ENCODE peak calls at places on chromosomes 3 and 15, in four cellular contexts. One of them, this sample, is unnamed. For H3K4me1, the result is how much of the 10 kb centered on the place peaks cover.

GRCh38 chr15:98813956-98814355 is 165.6 kb downstream of the IGF1R start:
- DNase-seq in stomach: no peak
- DNase-seq in left lung: no peak
- DNase-seq in hepatocyte: no peak
- DNase-seq in this sample: no peak

GRCh38 chr3:103218146-103218545 is 783.3 kb downstream of the ZPLD1 start:
- DNase-seq in left lung: no peak
- DNase-seq in stomach: no peak
- DNase-seq in hepatocyte: no peak
- DNase-seq in this sample: no peak

GRCh38 chr3:15903164-15903563 is 105.4 kb upstream of the ANKRD28 start:
- DNase-seq in hepatocyte: no peak
- DNase-seq in stomach: peak
- DNase-seq in left lung: no peak
- DNase-seq in this sample: no peak

GRCh38 chr15:20340331-20340811 is 201.2 kb downstream of the GOLGA6L6 start:
- DNase-seq in stomach: peak
- DNase-seq in hepatocyte: peak
- DNase-seq in left lung: peak
- DNase-seq in this sample: peak

GRCh38 chr3:138348950-138349739 is 766 bp downstream of the MRAS start:
- DNase-seq in stomach: no peak
- DNase-seq in hepatocyte: peak
- DNase-seq in left lung: no peak
- DNase-seq in this sample: no peak

GRCh38 chr15:55056500-55056899 is 140.2 kb downstream of the RSL24D1 start:
- DNase-seq in left lung: no peak
- DNase-seq in stomach: no peak
- DNase-seq in hepatocyte: no peak
- DNase-seq in this sample: no peak

GRCh38 chr3:43194490-43195115 is 88.7 kb upstream of the POMGNT2 start:
- DNase-seq in hepatocyte: peak
- DNase-seq in stomach: no peak
- DNase-seq in left lung: no peak
- DNase-seq in this sample: no peak

GRCh38 chr15:101267320-101268104 is 9.8 kb downstream of the SELENOS start:
- DNase-seq in left lung: no peak
- DNase-seq in stomach: no peak
- DNase-seq in hepatocyte: no peak
- DNase-seq in this sample: no peak

GRCh38 chr3:39264053-39264452 is 15.8 kb downstream of the CX3CR1 start:
- DNase-seq in left lung: no peak
- DNase-seq in hepatocyte: no peak
- DNase-seq in stomach: no peak
- DNase-seq in this sample: no peak

GRCh38 chr3:145124886-145125285 is 1036.1 kb downstream of the PLOD2 start:
- DNase-seq in stomach: no peak
- DNase-seq in hepatocyte: no peak
- DNase-seq in left lung: no peak
- DNase-seq in this sample: no peak

GRCh38 chr15:35126236-35126635 is 41.1 kb upstream of the NANOGP8 start:
- DNase-seq in stomach: no peak
- DNase-seq in left lung: no peak
- DNase-seq in hepatocyte: no peak
- DNase-seq in this sample: no peak

GRCh38 chr3:147360936-147361670 is 45.2 kb downstream of the ZIC4 start:
- DNase-seq in hepatocyte: peak
- DNase-seq in left lung: no peak
- DNase-seq in stomach: no peak
- DNase-seq in this sample: no peak

GRCh38 chr3:65811050-65811766 is 227.5 kb downstream of the MAGI1 start:
- DNase-seq in stomach: no peak
- DNase-seq in left lung: no peak
- DNase-seq in hepatocyte: peak
- DNase-seq in this sample: no peak

GRCh38 chr3:72438072-72438471 is 410.2 kb downstream of the SHQ1 start:
- DNase-seq in hepatocyte: no peak
- DNase-seq in left lung: no peak
- DNase-seq in stomach: no peak
- DNase-seq in this sample: no peak

GRCh38 chr3:35883929-35884328 is 244.6 kb downstream of the ARPP21 start:
- DNase-seq in hepatocyte: no peak
- DNase-seq in left lung: no peak
- DNase-seq in stomach: no peak
- DNase-seq in this sample: no peak

GRCh38 chr15:99014803-99015676 is 7.4 kb upstream of the PGPEP1L start:
- DNase-seq in stomach: peak
- DNase-seq in left lung: peak
- DNase-seq in hepatocyte: peak
- DNase-seq in this sample: peak

GRCh38 chr3:155416500-155417118 is 123.1 kb upstream of the STRIT1 start:
- DNase-seq in left lung: no peak
- DNase-seq in hepatocyte: no peak
- DNase-seq in stomach: no peak
- DNase-seq in this sample: no peak

GRCh38 chr3:196317702-196318467 is at the start of gene DYNLT2B:
- DNase-seq in hepatocyte: peak
- DNase-seq in left lung: peak
- DNase-seq in stomach: peak
- DNase-seq in this sample: peak

GRCh38 chr15:89307046-89307587 is 27.5 kb downstream of the POLG start:
- DNase-seq in hepatocyte: no peak
- DNase-seq in left lung: no peak
- DNase-seq in stomach: no peak
- DNase-seq in this sample: no peak

GRCh38 chr3:45317710-45318109 is 70.7 kb upstream of the LARS2 start:
- DNase-seq in hepatocyte: no peak
- DNase-seq in stomach: no peak
- DNase-seq in left lung: no peak
- DNase-seq in this sample: no peak

GRCh38 chr3:76723366-76723765 is 316.5 kb upstream of the ROBO2 start:
- DNase-seq in stomach: no peak
- DNase-seq in hepatocyte: no peak
- DNase-seq in left lung: no peak
- DNase-seq in this sample: no peak

GRCh38 chr3:184737063-184737462 is 25.2 kb upstream of the MAGEF1 start:
- DNase-seq in stomach: peak
- DNase-seq in hepatocyte: no peak
- DNase-seq in left lung: no peak
- DNase-seq in this sample: no peak

GRCh38 chr3:181326637-181327223 is 337.2 kb upstream of the DNAJC19 start:
- DNase-seq in left lung: no peak
- DNase-seq in stomach: no peak
- DNase-seq in hepatocyte: peak
- DNase-seq in this sample: no peak

GRCh38 chr15:89187911-89188514 is 33.4 kb downstream of the RLBP1 start:
- DNase-seq in hepatocyte: no peak
- DNase-seq in stomach: no peak
- DNase-seq in left lung: peak
- DNase-seq in this sample: peak

GRCh38 chr3:14138109-14138877 is 13.4 kb downstream of the TMEM43 start:
- DNase-seq in left lung: no peak
- DNase-seq in stomach: no peak
- DNase-seq in hepatocyte: no peak
- DNase-seq in this sample: no peak

GRCh38 chr3:14135581-14135980 is 10.7 kb downstream of the TMEM43 start:
- DNase-seq in stomach: no peak
- DNase-seq in hepatocyte: no peak
- DNase-seq in left lung: no peak
- DNase-seq in this sample: no peak

GRCh38 chr3:14137445-14137844 is 12.6 kb downstream of the TMEM43 start:
- DNase-seq in left lung: no peak
- DNase-seq in hepatocyte: no peak
- DNase-seq in stomach: no peak
- DNase-seq in this sample: no peak

GRCh38 chr3:14138878-14139659 is 14.2 kb downstream of the TMEM43 start:
- DNase-seq in stomach: no peak
- DNase-seq in hepatocyte: no peak
- DNase-seq in left lung: no peak
- DNase-seq in this sample: no peak

DNA sequence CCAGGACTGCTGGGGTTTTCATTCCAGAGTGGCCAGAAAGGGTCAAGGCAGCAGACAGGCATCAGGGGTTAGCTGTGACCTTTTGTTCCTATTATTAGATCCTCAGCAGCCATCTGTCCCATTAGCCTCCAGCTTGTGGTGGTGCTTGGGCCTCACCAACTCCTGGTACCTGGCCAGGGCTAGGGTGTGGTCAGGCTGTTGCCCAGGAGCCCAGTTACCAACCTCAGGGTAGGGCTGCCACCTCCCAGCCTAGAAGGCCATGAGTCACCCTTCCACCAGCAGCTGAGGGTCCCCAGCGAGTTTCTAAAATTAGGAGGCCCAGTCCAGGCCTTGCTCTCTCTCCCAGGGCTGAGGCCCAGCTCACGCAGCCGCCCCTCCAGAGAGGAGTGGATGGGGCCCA is 12.2 kb downstream of the TMEM43 start:
- DNase-seq in hepatocyte: no peak
- DNase-seq in left lung: no peak
- DNase-seq in stomach: peak
- DNase-seq in this sample: no peak
- H3K27ac ChIP-seq in hepatocyte: no peak
- H3K27ac ChIP-seq in left lung: peak
- H3K27ac ChIP-seq in stomach: no peak
- H3K27ac ChIP-seq in this sample: no peak

GRCh38 chr3:30638685-30639412 is 32.4 kb downstream of the TGFBR2 start:
- DNase-seq in hepatocyte: no peak
- DNase-seq in stomach: no peak
- DNase-seq in left lung: no peak
- DNase-seq in this sample: no peak
- H3K4me1 ChIP-seq in hepatocyte: under half
- H3K4me1 ChIP-seq in stomach: half or more
- H3K4me1 ChIP-seq in left lung: half or more
- H3K4me1 ChIP-seq in this sample: half or more

DNA sequence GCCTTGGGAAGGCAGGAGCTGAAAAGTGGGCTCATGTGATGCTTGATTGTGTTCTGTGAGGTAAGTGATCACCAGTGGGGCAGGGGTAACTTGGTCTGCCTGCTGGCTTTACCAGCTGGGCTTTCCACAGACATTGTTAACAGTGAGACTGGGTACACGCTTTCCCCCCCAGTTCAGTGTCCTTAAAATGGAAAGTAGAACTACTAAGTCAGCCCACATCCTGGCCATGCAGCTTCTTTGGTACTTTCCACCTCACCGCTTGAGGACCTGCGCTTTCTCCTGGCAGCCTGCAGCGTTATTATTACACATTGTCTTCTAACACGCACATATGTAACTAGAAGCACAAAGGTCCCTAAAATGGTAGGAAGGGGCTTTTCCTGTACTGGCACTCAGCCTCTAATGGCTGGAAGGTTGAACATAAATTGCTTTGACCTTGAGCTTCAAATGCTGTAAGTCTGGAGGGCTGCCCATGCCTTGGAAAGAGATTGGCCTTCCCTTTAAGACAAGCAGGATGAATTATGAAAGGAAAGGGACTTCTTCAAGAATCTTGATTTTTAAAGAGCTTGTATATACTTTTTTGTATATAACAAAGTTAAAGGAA is 216.0 kb upstream of the ROPN1 start:
- DNase-seq in hepatocyte: no peak
- DNase-seq in stomach: no peak
- DNase-seq in left lung: no peak
- DNase-seq in this sample: no peak
- H3K27ac ChIP-seq in hepatocyte: no peak
- H3K27ac ChIP-seq in stomach: no peak
- H3K27ac ChIP-seq in left lung: no peak
- H3K27ac ChIP-seq in this sample: no peak

GRCh38 chr3:167913218-167913902 is 177.8 kb downstream of the SERPINI1 start:
- DNase-seq in stomach: no peak
- DNase-seq in hepatocyte: peak
- DNase-seq in left lung: no peak
- DNase-seq in this sample: peak
- H3K4me1 ChIP-seq in stomach: under half
- H3K4me1 ChIP-seq in hepatocyte: under half
- H3K4me1 ChIP-seq in left lung: under half
- H3K4me1 ChIP-seq in this sample: under half

GRCh38 chr15:51884041-51884440 is 54.6 kb downstream of the TMOD3 start:
- DNase-seq in stomach: no peak
- DNase-seq in hepatocyte: no peak
- DNase-seq in left lung: no peak
- DNase-seq in this sample: no peak

GRCh38 chr15:51884517-51885236 is 55.2 kb downstream of the TMOD3 start:
- DNase-seq in left lung: no peak
- DNase-seq in stomach: no peak
- DNase-seq in hepatocyte: no peak
- DNase-seq in this sample: no peak

GRCh38 chr15:51887887-51888592 is 58.6 kb downstream of the TMOD3 start:
- DNase-seq in stomach: no peak
- DNase-seq in left lung: no peak
- DNase-seq in hepatocyte: no peak
- DNase-seq in this sample: no peak

GRCh38 chr15:51889486-51889885 is 60.0 kb downstream of the TMOD3 start:
- DNase-seq in left lung: no peak
- DNase-seq in hepatocyte: no peak
- DNase-seq in stomach: no peak
- DNase-seq in this sample: no peak

DNA sequence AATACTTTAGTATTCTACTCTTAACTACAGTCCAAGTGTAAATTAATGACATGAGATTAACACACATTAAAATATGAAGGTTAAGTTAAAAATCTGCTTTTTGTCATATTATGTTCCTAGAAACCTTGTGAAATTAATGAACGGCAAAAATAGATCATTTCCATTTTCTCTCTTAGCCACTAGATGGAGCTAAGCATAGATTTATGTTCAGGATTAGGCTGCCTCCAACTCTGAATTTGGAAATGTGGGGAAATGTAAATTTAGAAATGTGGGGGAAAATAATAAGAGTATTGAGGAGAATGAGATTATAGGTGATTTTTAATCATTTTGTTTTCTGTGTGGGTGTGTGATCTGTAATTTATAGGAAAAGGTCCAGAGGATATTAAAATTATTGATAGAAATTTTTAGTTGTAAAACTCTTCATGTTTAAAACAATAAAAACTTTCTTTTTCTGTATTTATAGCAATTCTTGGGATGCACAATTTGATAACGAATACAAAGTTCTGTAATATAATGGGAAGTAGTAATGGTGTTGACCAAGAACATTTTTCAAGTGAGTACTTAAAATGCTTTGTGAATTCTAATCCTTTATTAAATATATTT is 59.2 kb downstream of the TMOD3 start:
- DNase-seq in hepatocyte: peak
- DNase-seq in stomach: no peak
- DNase-seq in left lung: no peak
- DNase-seq in this sample: no peak
- H3K27ac ChIP-seq in hepatocyte: no peak
- H3K27ac ChIP-seq in stomach: no peak
- H3K27ac ChIP-seq in left lung: no peak
- H3K27ac ChIP-seq in this sample: no peak

GRCh38 chr15:31268108-31268501 is 58.5 kb upstream of the KLF13 start:
- DNase-seq in left lung: no peak
- DNase-seq in hepatocyte: no peak
- DNase-seq in stomach: peak
- DNase-seq in this sample: peak
- H3K4me1 ChIP-seq in left lung: half or more
- H3K4me1 ChIP-seq in hepatocyte: under half
- H3K4me1 ChIP-seq in stomach: under half
- H3K4me1 ChIP-seq in this sample: half or more

This sample was measured in lower lobe of right lung.